ENCODE peak calls at places on chromosomes 13 and 19, in ten cellular contexts. H, Y, T, L, D, W, Q, N, J and A are unnamed samples.

GRCh38 chr19:1027953-1028902 is 1.8 kb downstream of the CNN2 start:
- DNase-seq in L (peak; percentile 95), D (peak; percentile 67), J (peak; percentile 76), N (peak; percentile 80), Y (peak; percentile 71), Q (peak; percentile 60), W (peak; percentile 99), H (peak; percentile 89), T (peak; percentile 88), A (no peak)

GRCh38 chr13:41085961-41086360 is 24.7 kb downstream of the WBP4 start:
- DNase-seq in N (no peak), W (no peak), Q (no peak), D (no peak), T (no peak), Y (no peak), L (no peak), J (no peak), H (no peak), A (no peak)

GRCh38 chr19:43699506-43700367 is 16.1 kb upstream of the IRGC start:
- DNase-seq in N (peak; percentile 34), Q (peak; percentile 36), D (peak; percentile 6), J (peak; percentile 45), L (peak; percentile 86), T (no peak), Y (no peak), W (peak; percentile 43), H (no peak), A (no peak)

GRCh38 chr13:110816500-110816899 is 98.4 kb downstream of the ANKRD10 start:
- DNase-seq in W (no peak), N (no peak), L (peak; percentile 56), Q (no peak), J (no peak), D (no peak), T (peak; percentile 46), H (no peak), Y (no peak), A (no peak)

GRCh38 chr19:44131955-44132354 is 9.4 kb upstream of the ZNF234 start:
- DNase-seq in N (no peak), J (no peak), T (no peak), Q (no peak), D (no peak), L (no peak), W (no peak), Y (no peak), H (no peak), A (no peak)

GRCh38 chr13:95256086-95256485 is 45.2 kb downstream of the ABCC4 start:
- DNase-seq in N (no peak), D (peak; percentile 96), J (no peak), H (peak; percentile 61), Y (no peak), W (peak; percentile 95), Q (no peak), T (no peak), L (no peak), A (no peak)

GRCh38 chr19:15265849-15266248 is 33.6 kb upstream of the EPHX3 start:
- DNase-seq in Y (no peak), L (peak; percentile 94), T (peak; percentile 98), N (peak; percentile 93), H (peak; percentile 91), J (peak; percentile 94), W (peak; percentile 99), Q (no peak), D (no peak), A (no peak)

GRCh38 chr19:34493038-34493648 is 11.6 kb downstream of the WTIP start:
- DNase-seq in L (no peak), Q (no peak), N (no peak), H (no peak), J (no peak), D (no peak), Y (no peak), T (no peak), W (no peak), A (no peak)

GRCh38 chr13:19650742-19651141 is 17.3 kb downstream of the MPHOSPH8 start:
- DNase-seq in W (no peak), D (no peak), J (no peak), T (no peak), H (no peak), N (no peak), Y (no peak), Q (no peak), L (no peak), A (no peak)

GRCh38 chr19:41083516-41083915 is 4.7 kb upstream of the CYP2A13 start:
- DNase-seq in Y (no peak), L (no peak), Q (no peak), N (no peak), H (no peak), W (no peak), T (no peak), D (peak; percentile 54), J (no peak), A (no peak)
- TF ChIP-seq CTCF in Y (no peak), L (no peak), Q (no peak), N (no peak), H (no peak), W (no peak), T (no peak), D (no peak), J (no peak), A (no peak)

DNA sequence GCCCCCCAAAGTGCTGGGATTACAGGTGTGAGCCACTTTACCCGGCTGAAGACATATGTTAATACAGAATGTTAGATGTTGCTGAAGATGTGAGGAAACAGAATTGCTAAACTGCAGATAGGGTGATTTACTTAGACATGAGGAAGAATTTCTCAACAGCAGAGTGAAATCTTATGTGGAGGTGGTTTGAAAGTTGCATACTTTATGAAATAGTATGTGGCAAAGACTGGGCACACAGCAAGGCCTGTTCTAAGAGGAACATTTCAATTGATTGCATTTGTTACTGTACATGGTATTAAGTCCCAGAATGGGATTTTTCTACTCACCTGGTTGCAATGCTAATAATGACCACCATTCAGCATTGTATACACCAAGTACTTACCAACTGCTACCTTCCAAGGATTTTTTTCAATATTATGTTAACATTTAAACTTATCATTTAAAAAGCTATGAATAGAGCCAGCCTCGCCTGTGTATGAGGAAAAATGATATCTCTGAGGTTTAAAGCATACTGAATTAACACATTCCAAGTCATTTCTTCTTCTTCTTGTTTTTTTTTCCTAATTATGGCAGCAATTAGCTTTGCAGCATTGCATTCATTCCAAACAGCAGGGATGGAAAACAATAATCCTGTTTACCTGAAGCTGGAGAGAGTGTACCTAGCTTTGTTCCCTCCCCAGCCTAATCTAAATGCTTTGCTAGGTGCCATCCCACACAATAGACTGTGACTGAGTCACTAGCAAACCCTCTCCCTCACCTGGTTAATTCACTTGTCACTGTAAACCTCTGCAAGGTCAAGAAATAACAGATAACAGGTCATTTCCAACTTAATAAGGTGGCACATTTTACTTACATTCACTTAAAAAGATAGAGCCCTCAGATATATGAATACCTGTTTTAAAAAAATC is 19.4 kb upstream of the KLF5 start:
- DNase-seq in Q (no peak), N (no peak), H (no peak), L (no peak), Y (no peak), T (no peak), W (no peak), D (no peak), J (no peak), A (no peak)
- TF ChIP-seq CTCF in Q (no peak), N (no peak), H (no peak), L (no peak), Y (no peak), T (no peak), W (no peak), D (no peak), J (no peak), A (no peak)

DNA sequence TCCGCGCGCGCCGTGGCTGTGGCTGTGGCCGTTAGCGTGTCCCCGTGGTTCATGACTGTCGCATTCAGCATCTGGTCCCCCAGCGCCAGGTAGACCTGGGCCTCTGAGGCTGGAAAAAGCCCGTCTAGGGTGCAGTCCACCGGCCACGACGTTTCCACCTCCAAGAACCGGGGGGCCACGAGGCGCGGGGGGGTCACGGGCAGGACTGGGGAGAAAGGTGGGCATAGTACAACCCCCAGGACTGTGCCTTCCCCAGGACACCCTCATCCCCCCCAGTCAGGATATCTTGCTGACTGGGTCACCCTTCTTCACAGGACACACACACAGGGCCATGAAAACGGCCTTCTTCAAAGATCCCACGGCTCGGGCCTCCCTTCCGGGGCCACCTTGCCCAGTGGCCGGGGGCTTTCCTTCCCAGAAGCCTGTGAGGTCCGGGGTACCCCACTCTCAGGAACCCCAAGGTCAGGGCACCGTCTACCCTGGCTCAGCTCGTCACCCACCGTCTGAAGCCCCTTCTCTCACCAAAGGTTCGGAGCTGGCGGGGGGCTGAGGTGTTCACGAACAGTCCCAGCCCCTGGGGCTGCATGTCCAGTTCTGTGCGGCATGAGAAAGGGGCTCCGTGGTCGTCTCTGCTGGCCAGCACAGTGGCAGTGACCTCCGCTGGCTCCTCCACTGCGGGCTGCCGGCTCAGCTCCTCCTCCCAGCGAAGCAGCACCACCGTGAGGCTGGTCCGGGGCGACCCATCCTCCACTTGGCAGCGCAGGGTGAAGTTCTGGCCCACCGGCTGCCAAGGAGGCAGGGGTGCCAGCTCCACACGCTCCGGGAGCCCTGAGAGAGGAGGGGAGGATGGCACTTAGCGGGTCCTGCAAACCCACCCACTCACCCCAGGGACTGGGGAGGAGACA is 2.1 kb upstream of the RAVER1 start:
- DNase-seq in J (peak; percentile 53), H (no peak), Y (no peak), N (no peak), D (no peak), T (no peak), L (no peak), W (no peak), Q (peak; percentile 18), A (no peak)
- TF ChIP-seq CTCF in J (no peak), H (peak; percentile 15), Y (no peak), N (no peak), D (no peak), T (no peak), L (no peak), W (no peak), Q (no peak), A (no peak)

GRCh38 chr19:23436944-23437343 is 41.7 kb upstream of the ZNF91 start:
- DNase-seq in Y (no peak), W (no peak), Q (no peak), D (no peak), L (peak; percentile 25), T (no peak), N (no peak), H (no peak), J (no peak), A (no peak)

GRCh38 chr19:23437901-23438300 is 42.6 kb upstream of the ZNF91 start:
- DNase-seq in L (no peak), W (no peak), H (no peak), Q (no peak), Y (no peak), T (no peak), N (no peak), D (no peak), J (no peak), A (no peak)

GRCh38 chr19:23439623-23440022 is 44.4 kb upstream of the ZNF91 start:
- DNase-seq in T (no peak), Q (no peak), W (no peak), H (no peak), N (no peak), J (no peak), D (no peak), L (no peak), Y (no peak), A (no peak)

GRCh38 chr19:23440791-23441190 is 45.5 kb upstream of the ZNF91 start:
- DNase-seq in H (no peak), T (no peak), Y (no peak), D (no peak), N (no peak), Q (no peak), L (no peak), W (no peak), J (no peak), A (no peak)

DNA sequence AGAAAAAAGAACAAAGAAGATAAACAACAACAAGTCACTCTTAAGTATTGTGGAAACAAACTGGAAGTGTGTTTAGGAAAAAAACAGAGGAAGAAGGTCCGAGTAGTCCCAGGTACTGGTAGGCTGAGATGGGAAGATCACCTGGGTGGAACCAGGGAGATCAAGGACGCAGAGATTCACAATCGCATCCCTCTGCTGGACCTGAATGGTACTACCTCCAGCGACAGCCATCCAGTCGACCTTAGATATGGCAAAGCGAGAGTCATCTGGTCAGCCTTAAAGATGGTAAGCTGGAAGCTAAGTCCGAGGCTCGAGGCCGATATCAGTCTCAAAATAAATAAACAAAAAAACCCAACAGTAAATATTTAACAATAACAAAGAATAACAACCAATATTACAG is 44.9 kb upstream of the ZNF91 start:
- DNase-seq in Y (no peak), L (no peak), H (no peak), J (no peak), Q (no peak), N (no peak), T (no peak), W (no peak), D (no peak), A (no peak)
- TF ChIP-seq CTCF in Y (no peak), L (no peak), H (peak; percentile 15), J (no peak), Q (no peak), N (no peak), T (no peak), W (peak; percentile 14), D (peak; percentile 2), A (no peak)